ENCODE peak calls at places on chromosomes 1 and 21, in seven cellular contexts. Z is mesendoderm, C is neuronal stem cell, K is H9, D is mesenchymal stem cell, B is H1, Q is trophoblast cell. E is an unnamed sample.

GRCh38 chr1:40435471-40435870 is 14.8 kb upstream of the ZFP69B start:
- DNase-seq in Z (no peak), C (no peak), K (no peak), D (no peak), B (no peak), Q (no peak), E (peak)

GRCh38 chr1:156391145-156391677 is 22.2 kb downstream of the RHBG start:
- DNase-seq in Z (no peak), C (no peak), K (no peak), D (no peak), B (no peak), Q (no peak), E (no peak)

GRCh38 chr1:14780271-14780670 is 181.8 kb downstream of the KAZN start:
- DNase-seq in Z (no peak), C (no peak), K (no peak), D (no peak), B (no peak), Q (no peak), E (no peak)

GRCh38 chr21:16196521-16197208 is 466.9 kb downstream of the USP25 start:
- DNase-seq in Z (no peak), C (no peak), K (no peak), D (peak), B (no peak), Q (no peak), E (no peak)

GRCh38 chr1:186896211-186896610 is 67.5 kb downstream of the PLA2G4A start:
- DNase-seq in Z (no peak), C (no peak), K (no peak), D (no peak), B (no peak), Q (no peak), E (peak)

GRCh38 chr1:239428311-239428710 is 41.9 kb downstream of the CHRM3 start:
- DNase-seq in Z (no peak), C (no peak), K (no peak), D (no peak), B (no peak), Q (no peak), E (no peak)

GRCh38 chr1:186479162-186479561 is 18.2 kb upstream of the PDC start:
- DNase-seq in Z (peak), C (no peak), K (no peak), D (no peak), B (no peak), Q (no peak), E (no peak)

GRCh38 chr1:218463194-218464156 is 118.3 kb downstream of the TGFB2 start:
- DNase-seq in Z (no peak), C (peak), K (no peak), D (peak), B (no peak), Q (no peak), E (peak)

GRCh38 chr1:170986901-170987300 is 51.6 kb downstream of the MROH9 start:
- DNase-seq in Z (no peak), C (no peak), K (no peak), D (no peak), B (no peak), Q (peak), E (no peak)

GRCh38 chr21:43192501-43193081 is 23.8 kb downstream of the CRYAA start:
- DNase-seq in Z (no peak), C (no peak), K (no peak), D (no peak), B (no peak), Q (no peak), E (no peak)

GRCh38 chr1:18836654-18837053 is 22.8 kb downstream of the TAS1R2 start:
- DNase-seq in Z (peak), C (no peak), K (no peak), D (no peak), B (no peak), Q (no peak), E (no peak)

GRCh38 chr1:97204468-97204867 is 482.9 kb downstream of the PTBP2 start:
- DNase-seq in Z (no peak), C (no peak), K (no peak), D (peak), B (no peak), Q (no peak), E (peak)

GRCh38 chr1:232333419-232333767 is 296.5 kb downstream of the SIPA1L2 start:
- DNase-seq in Z (no peak), C (no peak), K (no peak), D (no peak), B (no peak), Q (no peak), E (no peak)

GRCh38 chr1:162943627-162944026 is 82.7 kb upstream of the CCDC190 start:
- DNase-seq in Z (no peak), C (no peak), K (no peak), D (no peak), B (no peak), Q (no peak), E (peak)

GRCh38 chr1:59936358-59936821 is 9.8 kb upstream of the CYP2J2 start:
- DNase-seq in Z (no peak), C (no peak), K (no peak), D (no peak), B (no peak), Q (no peak), E (no peak)
- H4K8ac ChIP-seq in Z (no peak), C (no peak), K (no peak), D (no peak), B (no peak), Q (no peak), E (no peak)

DNA sequence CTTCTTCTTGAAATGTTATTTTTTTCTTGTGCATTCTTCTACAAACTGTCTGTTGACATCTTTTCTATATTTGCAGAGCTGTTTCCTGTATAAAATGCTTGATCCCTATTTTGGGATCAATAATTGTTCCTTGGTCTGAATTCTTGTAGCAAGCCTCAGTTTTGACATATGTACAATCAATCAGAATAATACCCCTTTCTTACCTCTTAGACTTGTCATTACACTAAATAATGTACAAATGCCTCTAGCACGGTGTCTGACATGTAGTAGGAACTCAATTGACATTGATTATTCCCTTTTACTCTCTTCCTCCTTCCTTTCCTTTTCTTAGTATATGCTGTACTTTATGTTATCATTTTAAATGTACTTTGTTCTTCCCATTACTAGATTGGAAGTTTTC is 25.2 kb downstream of the RWDD3 start:
- DNase-seq in Z (no peak), C (no peak), K (no peak), D (no peak), B (no peak), Q (no peak), E (no peak)
- H3K9ac ChIP-seq in Z (no peak), C (no peak), K (no peak), D (no peak), B (no peak), Q (no peak), E (no peak)

DNA sequence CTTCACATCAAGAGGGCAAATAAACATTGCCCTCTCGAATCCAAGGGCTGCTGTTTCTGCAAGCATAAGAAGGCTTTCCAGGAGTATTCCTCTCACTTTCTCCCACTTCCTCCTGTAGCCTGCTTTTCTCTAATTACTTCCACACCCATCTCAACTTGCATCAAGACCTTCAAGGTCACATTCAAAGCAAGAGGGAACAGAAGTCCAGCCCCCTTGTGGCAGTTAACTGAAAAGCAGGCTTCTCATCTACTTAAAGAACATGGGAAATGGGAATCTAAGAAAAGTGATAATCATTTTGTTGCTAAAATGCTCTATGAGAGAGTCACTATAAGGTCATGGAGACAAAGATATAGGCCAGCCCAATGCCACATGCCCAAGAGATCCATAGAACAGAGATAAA is 874.4 kb downstream of the KCNT2 start:
- DNase-seq in Z (peak), C (no peak), K (peak), D (peak), B (no peak), Q (peak), E (no peak)
- H4K8ac ChIP-seq in Z (no peak), C (no peak), K (no peak), D (no peak), B (no peak), Q (no peak), E (no peak)

GRCh38 chr1:94026869-94027388 is 94.0 kb downstream of the ABCA4 start:
- DNase-seq in Z (no peak), C (no peak), K (no peak), D (no peak), B (no peak), Q (no peak), E (no peak)
- H3K9ac ChIP-seq in Z (no peak), C (no peak), K (no peak), D (no peak), B (no peak), Q (no peak), E (no peak)